ENCODE peak calls at places on chromosomes 1 and 21, in seven cellular contexts. A, K, R, P, H, Y and N are unnamed samples.

GRCh38 chr1:247064309-247064708 is 14.3 kb downstream of the ZNF670 start:
- DNase-seq in A (no peak), K (no peak), R (no peak), P (no peak), H (no peak), Y (no peak), N (no peak)

GRCh38 chr1:81435175-81435574 is 365.6 kb upstream of the ADGRL2 start:
- DNase-seq in A (no peak), K (no peak), R (no peak), P (no peak), H (peak; percentile 71), Y (no peak), N (no peak)

GRCh38 chr1:21914468-21914867 is 22.6 kb downstream of the HSPG2 start:
- DNase-seq in A (no peak), K (no peak), R (no peak), P (no peak), H (no peak), Y (no peak), N (no peak)

GRCh38 chr1:205286335-205286950 is 35.1 kb downstream of the NUAK2 start:
- DNase-seq in A (no peak), K (no peak), R (no peak), P (no peak), H (no peak), Y (no peak), N (peak; percentile 46)

GRCh38 chr1:165355977-165356811 is at the start of gene LMX1A:
- DNase-seq in A (peak; percentile 67), K (no peak), R (no peak), P (no peak), H (no peak), Y (peak; percentile 37), N (peak; percentile 9)

GRCh38 chr1:66542811-66543767 is 9.1 kb downstream of the SGIP1 start:
- DNase-seq in A (no peak), K (peak; percentile 22), R (peak; percentile 87), P (peak; percentile 72), H (peak; percentile 61), Y (peak; percentile 72), N (peak; percentile 82)

GRCh38 chr1:219575563-219575962 is 37.3 kb downstream of the ZC3H11B start:
- DNase-seq in A (no peak), K (no peak), R (no peak), P (no peak), H (no peak), Y (no peak), N (no peak)

GRCh38 chr1:91883470-91883869 is 2.5 kb downstream of the TGFBR3 start:
- DNase-seq in A (no peak), K (no peak), R (no peak), P (no peak), H (peak; percentile 67), Y (no peak), N (peak; percentile 70)

GRCh38 chr1:156794506-156795373 is 21.9 kb downstream of the SH2D2A start:
- DNase-seq in A (no peak), K (no peak), R (no peak), P (no peak), H (no peak), Y (no peak), N (peak; percentile 46)

GRCh38 chr1:156795374-156795733 is 21.3 kb downstream of the SH2D2A start:
- DNase-seq in A (no peak), K (no peak), R (no peak), P (no peak), H (no peak), Y (no peak), N (no peak)

GRCh38 chr1:156795787-156796186 is 20.9 kb downstream of the SH2D2A start:
- DNase-seq in A (no peak), K (no peak), R (no peak), P (no peak), H (no peak), Y (no peak), N (no peak)

GRCh38 chr1:156797212-156797871 is 19.3 kb downstream of the SH2D2A start:
- DNase-seq in A (peak; percentile 86), K (peak; percentile 68), R (peak; percentile 43), P (no peak), H (peak; percentile 60), Y (no peak), N (peak; percentile 65)

DNA sequence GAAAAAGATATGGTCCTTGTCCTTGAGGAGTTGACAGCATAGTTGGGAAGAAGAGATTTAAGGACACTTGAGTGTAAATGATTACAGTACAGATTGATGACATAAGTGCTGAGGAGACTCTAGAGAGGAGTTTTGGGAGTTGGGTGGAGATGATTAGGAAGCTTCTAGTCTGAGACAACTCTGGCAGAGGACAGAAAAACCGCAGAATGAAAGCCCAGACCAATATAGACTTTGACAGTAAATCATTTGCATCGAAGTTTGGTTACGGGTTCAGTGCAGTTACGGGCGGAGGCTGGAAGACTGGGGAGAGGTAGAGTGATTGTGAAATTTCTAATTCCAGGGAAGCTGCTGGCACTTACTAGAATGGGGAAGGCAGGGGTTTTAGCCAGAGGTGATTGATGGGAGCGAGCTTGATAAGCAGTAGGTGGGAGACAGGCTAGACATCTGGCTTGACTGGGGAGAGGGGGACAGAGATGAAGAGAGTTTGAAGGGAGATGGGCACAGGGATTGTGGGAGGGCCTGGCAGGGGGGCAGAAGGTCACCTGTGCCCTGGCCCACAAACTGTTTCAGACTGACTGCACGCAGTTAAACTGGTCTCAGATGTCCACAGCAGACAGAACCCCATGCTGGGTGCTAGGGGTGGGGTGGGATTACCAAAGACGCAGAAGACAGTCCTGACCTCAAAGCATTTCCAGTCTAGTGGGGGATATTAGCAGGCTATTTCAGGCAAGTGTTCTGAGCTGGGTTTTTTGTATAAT is 20.1 kb downstream of the SH2D2A start:
- DNase-seq in A (no peak), K (no peak), R (no peak), P (no peak), H (no peak), Y (no peak), N (peak; percentile 45)
- H3K4me3 ChIP-seq in A (no peak overlapping the region), K (no peak overlapping the region), R (no peak overlapping the region), P (no peak overlapping the region), H (no peak overlapping the region), Y (no peak overlapping the region), N (no peak overlapping the region)

DNA sequence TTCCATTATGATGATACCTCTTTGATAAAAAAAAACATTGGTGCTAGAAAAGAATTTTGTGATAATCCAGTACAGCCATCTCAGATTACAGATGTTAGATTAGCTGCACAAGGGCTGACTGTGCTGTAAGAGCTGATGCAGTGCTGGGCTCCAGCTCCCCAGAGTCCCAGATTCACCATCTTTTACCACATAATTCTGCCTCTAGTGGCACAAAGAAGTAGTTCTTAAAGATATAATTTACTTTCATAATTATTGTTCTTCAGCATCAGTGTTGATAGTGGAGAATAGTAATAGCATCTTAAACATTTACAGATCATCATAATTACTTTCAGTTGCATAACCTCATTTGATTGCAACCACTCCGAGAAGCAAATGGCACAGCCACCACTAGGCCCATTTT is 262.1 kb downstream of the BRINP2 start:
- DNase-seq in A (peak; percentile 47), K (no peak), R (no peak), P (no peak), H (peak; percentile 3), Y (no peak), N (peak; percentile 41)
- TF ChIP-seq CTCF in A (peak; percentile 62), K (no peak), R (peak; percentile 13), P (no peak), H (peak; percentile 23), Y (no peak), N (peak; percentile 33)

DNA sequence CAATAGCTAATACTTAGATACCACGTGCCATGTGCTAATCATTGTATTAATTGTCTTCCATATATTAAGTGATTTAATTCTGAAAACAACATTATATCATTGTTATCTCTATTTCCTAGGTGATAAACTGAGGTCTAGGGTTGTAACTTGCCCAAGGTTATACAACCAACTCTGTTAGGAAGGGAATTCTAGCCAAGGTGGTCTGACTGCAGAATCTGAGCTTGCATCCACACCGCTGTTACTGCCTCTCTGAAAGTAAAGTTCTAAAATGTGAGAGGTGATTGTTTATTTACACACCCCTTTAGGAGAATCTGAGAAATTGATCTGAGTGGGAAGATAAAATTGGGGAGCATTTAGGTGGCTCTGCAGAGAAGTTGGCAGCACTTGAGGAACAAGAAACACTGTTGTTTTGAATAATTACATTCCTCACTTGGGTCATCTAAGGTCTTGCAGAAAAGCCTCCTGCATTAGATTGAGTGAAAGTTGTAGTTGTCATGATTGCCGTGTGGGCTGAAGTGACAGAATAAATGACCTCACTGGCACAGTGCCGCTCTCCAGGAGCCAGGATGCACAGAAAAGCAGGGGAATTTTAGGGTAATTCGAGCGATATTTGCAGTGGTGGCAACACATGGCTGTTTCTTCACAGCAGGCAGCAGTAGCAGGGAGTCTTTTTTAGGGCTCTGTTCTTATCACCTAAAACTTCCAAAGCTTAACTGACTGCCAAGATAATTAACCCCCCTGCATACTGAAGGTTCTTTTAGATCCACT is 121.7 kb downstream of the ADGRL4 start:
- DNase-seq in A (no peak), K (no peak), R (peak; percentile 9), P (no peak), H (peak; percentile 33), Y (no peak), N (peak; percentile 44)
- H3K4me3 ChIP-seq in A (no peak overlapping the region), K (no peak overlapping the region), R (no peak overlapping the region), P (no peak overlapping the region), H (no peak overlapping the region), Y (no peak overlapping the region), N (no peak overlapping the region)

DNA sequence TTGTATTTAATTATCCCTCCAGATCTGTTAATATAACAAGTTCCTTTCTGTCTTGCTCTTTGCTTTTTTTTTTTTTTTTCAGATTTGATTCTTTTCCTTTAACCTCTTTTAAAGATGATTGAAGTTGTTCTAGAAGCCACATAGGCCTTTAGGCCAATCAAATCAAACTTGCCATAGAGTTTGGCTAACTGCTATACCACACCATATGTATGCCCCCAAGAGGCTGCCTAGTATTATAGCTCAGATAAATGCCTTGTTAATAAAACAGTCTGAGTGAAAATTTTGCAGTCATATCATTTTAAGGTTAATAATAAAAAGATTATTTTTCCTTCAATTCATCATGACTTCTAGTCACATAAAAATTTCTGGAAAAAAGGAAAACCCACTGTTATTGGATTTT is 696.0 kb upstream of the CHRM3 start:
- DNase-seq in A (no peak), K (no peak), R (no peak), P (no peak), H (peak; percentile 49), Y (no peak), N (peak; percentile 36)
- TF ChIP-seq CTCF in A (no peak), K (peak; percentile 49), R (no peak), P (no peak), H (peak; percentile 26), Y (no peak), N (peak; percentile 10)

GRCh38 chr1:153961421-153961820 is 1.9 kb downstream of the SLC39A1 start:
- DNase-seq in A (no peak), K (no peak), R (no peak), P (no peak), H (no peak), Y (no peak), N (no peak)
- H3K4me3 ChIP-seq in A (peak overlapping the region; percentile 83), K (peak overlapping the region; percentile 97), R (peak overlapping the region; percentile 75), P (peak overlapping the region; percentile 80), H (peak overlapping the region; percentile 87), Y (no peak overlapping the region), N (no peak overlapping the region)

DNA sequence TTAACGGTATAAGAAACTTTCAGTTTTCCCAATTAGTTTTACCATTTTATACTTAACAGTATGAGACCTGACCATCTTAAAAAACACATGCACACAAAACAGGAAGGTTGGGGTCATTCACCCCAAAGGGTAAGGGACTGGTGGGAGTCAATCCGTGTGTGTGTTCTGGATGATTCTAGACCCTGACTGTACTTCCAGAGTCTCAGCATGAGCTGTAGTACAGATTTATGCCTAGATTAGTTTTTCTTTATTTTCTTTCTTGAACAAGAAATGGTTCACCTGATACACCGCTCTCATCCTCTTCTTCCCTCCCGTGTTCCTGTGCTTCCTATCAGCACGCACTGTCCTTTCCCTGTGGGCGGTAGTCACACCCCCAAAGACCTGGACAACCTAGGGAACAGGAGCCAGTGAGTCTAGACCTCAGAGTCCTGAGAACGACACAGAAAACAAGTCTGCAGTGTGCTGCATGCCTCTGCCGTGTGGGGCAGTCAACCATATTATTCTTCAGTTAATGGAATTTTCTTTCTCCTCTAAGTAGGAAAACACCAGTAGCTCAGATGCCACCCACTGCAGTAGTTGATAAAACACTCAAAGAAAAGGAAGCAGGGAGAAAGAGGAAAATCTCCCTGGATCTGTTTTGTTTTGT is 38.9 kb upstream of the MRPS6 start:
- DNase-seq in A (peak; percentile 23), K (no peak), R (no peak), P (no peak), H (no peak), Y (no peak), N (no peak)
- TF ChIP-seq CTCF in A (no peak), K (no peak), R (no peak), P (no peak), H (no peak), Y (no peak), N (peak; percentile 3)